ENCODE peak calls at places on chromosomes 7 and 10, in eight cellular contexts. T is AG08395, O is ecto neural progenitor cell, P is uterus, U is AG09319, B is NT2/D1, R is NCI-H510A treated with DMSO at 0.1 percent for 48 hours, Z is NCI-H2227 treated with DMSO at 0.1 percent for 48 hours. S is an unnamed sample.

GRCh38 chr10:59792812-59793211 is 39.6 kb upstream of the MRLN start:
- DNase-seq in T (no peak), O (no peak), P (no peak), U (no peak), B (no peak), R (no peak), Z (no peak), S (no peak)

GRCh38 chr7:115449689-115450088 is 527.8 kb downstream of the MDFIC start:
- DNase-seq in T (no peak), O (no peak), P (no peak), U (no peak), B (no peak), R (no peak), Z (no peak), S (no peak)

GRCh38 chr10:4226941-4227540 is 442.0 kb upstream of the KLF6 start:
- DNase-seq in T (no peak), O (no peak), P (no peak), U (no peak), B (no peak), R (no peak), Z (no peak), S (no peak)

GRCh38 chr10:132292972-132293415 is 14.8 kb downstream of the STK32C start:
- DNase-seq in T (no peak), O (no peak), P (no peak), U (no peak), B (no peak), R (no peak), Z (no peak), S (peak)

GRCh38 chr7:44307905-44308740 is 17.3 kb downstream of the CAMK2B start:
- DNase-seq in T (no peak), O (peak), P (no peak), U (no peak), B (no peak), R (no peak), Z (no peak), S (peak)

GRCh38 chr10:126272526-126272925 is 115.8 kb downstream of the ADAM12 start:
- DNase-seq in T (no peak), O (no peak), P (no peak), U (no peak), B (no peak), R (no peak), Z (no peak), S (no peak)

GRCh38 chr7:17326378-17326777 is 27.9 kb downstream of the AHR start:
- DNase-seq in T (no peak), O (no peak), P (no peak), U (no peak), B (no peak), R (no peak), Z (no peak), S (no peak)

GRCh38 chr7:51187941-51188340 is 128.7 kb downstream of the COBL start:
- DNase-seq in T (no peak), O (peak), P (no peak), U (no peak), B (peak), R (peak), Z (peak), S (no peak)

GRCh38 chr10:61342817-61343572 is 110.2 kb downstream of the TMEM26 start:
- DNase-seq in T (no peak), O (no peak), P (no peak), U (no peak), B (no peak), R (no peak), Z (no peak), S (no peak)

GRCh38 chr10:98172495-98172894 is 38.0 kb downstream of the R3HCC1L start:
- DNase-seq in T (no peak), O (no peak), P (no peak), U (no peak), B (no peak), R (no peak), Z (no peak), S (no peak)

GRCh38 chr7:131726680-131727079 is 170.3 kb upstream of the PODXL start:
- DNase-seq in T (no peak), O (no peak), P (no peak), U (no peak), B (no peak), R (no peak), Z (no peak), S (no peak)

GRCh38 chr10:105974803-105975456 is 1189.6 kb downstream of the SORCS1 start:
- DNase-seq in T (peak), O (no peak), P (peak), U (no peak), B (peak), R (no peak), Z (no peak), S (no peak)

GRCh38 chr10:79417266-79417665 is 28.2 kb downstream of the ZCCHC24 start:
- DNase-seq in T (no peak), O (no peak), P (peak), U (no peak), B (no peak), R (no peak), Z (no peak), S (no peak)

GRCh38 chr10:12221323-12222298 is 25.6 kb downstream of the CDC123 start:
- DNase-seq in T (no peak), O (no peak), P (no peak), U (no peak), B (no peak), R (no peak), Z (no peak), S (no peak)

GRCh38 chr10:42491001-42491592 is 147.3 kb downstream of the ZNF33B start:
- DNase-seq in T (no peak), O (no peak), P (no peak), U (no peak), B (no peak), R (no peak), Z (no peak), S (no peak)

GRCh38 chr10:88048312-88048711 is 184.9 kb downstream of the PTEN start:
- DNase-seq in T (no peak), O (no peak), P (no peak), U (no peak), B (no peak), R (no peak), Z (no peak), S (no peak)

GRCh38 chr7:36895112-36895511 is 170.8 kb upstream of the AOAH start:
- DNase-seq in T (no peak), O (no peak), P (no peak), U (no peak), B (no peak), R (no peak), Z (peak), S (no peak)

GRCh38 chr7:92916751-92917369 is 80.5 kb upstream of the CDK6 start:
- DNase-seq in T (peak), O (peak), P (no peak), U (no peak), B (peak), R (no peak), Z (peak), S (no peak)

GRCh38 chr10:9807848-9808247 is 1209.8 kb upstream of the CELF2 start:
- DNase-seq in T (no peak), O (no peak), P (no peak), U (no peak), B (no peak), R (no peak), Z (no peak), S (no peak)

GRCh38 chr10:130878131-130878530 is 433.4 kb downstream of the TCERG1L start:
- DNase-seq in T (no peak), O (no peak), P (no peak), U (no peak), B (no peak), R (no peak), Z (no peak), S (no peak)

GRCh38 chr10:99435986-99436633 is 5.7 kb upstream of the GOT1 start:
- DNase-seq in T (peak), O (no peak), P (no peak), U (peak), B (no peak), R (peak), Z (peak), S (no peak)

GRCh38 chr7:101172854-101173751 is 7.0 kb downstream of the NAT16 start:
- DNase-seq in T (peak), O (no peak), P (no peak), U (no peak), B (no peak), R (no peak), Z (no peak), S (peak)

GRCh38 chr10:113055458-113055857 is 105.4 kb downstream of the TCF7L2 start:
- DNase-seq in T (no peak), O (no peak), P (no peak), U (no peak), B (no peak), R (no peak), Z (no peak), S (no peak)

GRCh38 chr7:125830743-125831142 is 901.1 kb upstream of the POT1 start:
- DNase-seq in T (no peak), O (no peak), P (no peak), U (no peak), B (no peak), R (no peak), Z (no peak), S (no peak)

GRCh38 chr7:151796091-151796870 is 80.6 kb downstream of the PRKAG2 start:
- DNase-seq in T (peak), O (no peak), P (no peak), U (no peak), B (no peak), R (no peak), Z (no peak), S (no peak)

GRCh38 chr7:94303736-94304135 is 91.0 kb upstream of the COL1A2 start:
- DNase-seq in T (peak), O (no peak), P (peak), U (no peak), B (no peak), R (no peak), Z (peak), S (no peak)

GRCh38 chr7:96870934-96871333 is 134.4 kb upstream of the DLX6 start:
- DNase-seq in T (no peak), O (no peak), P (no peak), U (no peak), B (no peak), R (no peak), Z (no peak), S (no peak)

GRCh38 chr7:140049339-140050024 is 13.3 kb downstream of the PARP12 start:
- DNase-seq in T (no peak), O (no peak), P (no peak), U (no peak), B (no peak), R (peak), Z (no peak), S (no peak)

S was measured in cardiac septum.